ENCODE peak calls at places on chromosome 3, in six cellular contexts. R, X, O, A, U and Q are unnamed samples.

GRCh38 chr3:173789530-173789929 is 392.0 kb downstream of the NLGN1 start:
- DNase-seq in R (no peak), X (no peak), O (no peak), A (no peak), U (no peak), Q (no peak)

GRCh38 chr3:105786241-105786640 is 82.6 kb downstream of the CBLB start:
- DNase-seq in R (no peak), X (no peak), O (no peak), A (no peak), U (no peak), Q (no peak)

GRCh38 chr3:50521572-50521971 is 18.1 kb upstream of the CACNA2D2 start:
- DNase-seq in R (no peak), X (no peak), O (no peak), A (no peak), U (no peak), Q (no peak)

GRCh38 chr3:12916159-12916558 is 74.8 kb upstream of the RPL32 start:
- DNase-seq in R (no peak), X (no peak), O (no peak), A (no peak), U (no peak), Q (no peak)

GRCh38 chr3:195868336-195868865 is 40.0 kb downstream of the TNK2 start:
- DNase-seq in R (no peak), X (no peak), O (no peak), A (no peak), U (no peak), Q (no peak)

GRCh38 chr3:68306571-68306970 is 625.8 kb downstream of the TAFA4 start:
- DNase-seq in R (no peak), X (no peak), O (no peak), A (no peak), U (no peak), Q (peak)

GRCh38 chr3:55824406-55824805 is 337.3 kb upstream of the WNT5A start:
- DNase-seq in R (no peak), X (no peak), O (no peak), A (no peak), U (no peak), Q (no peak)

GRCh38 chr3:112074006-112074405 is 12.2 kb upstream of the C3orf52 start:
- DNase-seq in R (no peak), X (no peak), O (no peak), A (no peak), U (no peak), Q (no peak)

GRCh38 chr3:20245781-20246180 is 59.8 kb upstream of the SGO1 start:
- DNase-seq in R (no peak), X (no peak), O (no peak), A (no peak), U (no peak), Q (no peak)

GRCh38 chr3:26281284-26281977 is 341.1 kb upstream of the LRRC3B start:
- DNase-seq in R (no peak), X (no peak), O (no peak), A (peak), U (no peak), Q (no peak)

GRCh38 chr3:1118074-1118473 is 25.2 kb downstream of the CNTN6 start:
- DNase-seq in R (no peak), X (no peak), O (no peak), A (no peak), U (peak), Q (no peak)

GRCh38 chr3:59535791-59536221 is 486.0 kb upstream of the CFAP20DC start:
- DNase-seq in R (no peak), X (no peak), O (no peak), A (no peak), U (no peak), Q (no peak)

GRCh38 chr3:15055019-15055557 is 10.0 kb downstream of the MRPS25 start:
- DNase-seq in R (no peak), X (no peak), O (no peak), A (no peak), U (no peak), Q (no peak)

GRCh38 chr3:137110392-137110996 is 152.7 kb downstream of the IL20RB start:
- DNase-seq in R (peak), X (no peak), O (no peak), A (no peak), U (no peak), Q (no peak)

GRCh38 chr3:144394052-144394451 is 422.4 kb downstream of the DIPK2A start:
- DNase-seq in R (no peak), X (no peak), O (no peak), A (no peak), U (no peak), Q (no peak)

GRCh38 chr3:129014793-129015345 is 13.8 kb downstream of the EFCC1 start:
- DNase-seq in R (no peak), X (no peak), O (no peak), A (no peak), U (no peak), Q (no peak)

GRCh38 chr3:46576899-46577298 is 10.8 kb upstream of the LRRC2 start:
- DNase-seq in R (no peak), X (no peak), O (peak), A (no peak), U (no peak), Q (no peak)

GRCh38 chr3:182508896-182509295 is 284.4 kb upstream of the ATP11B start:
- DNase-seq in R (no peak), X (no peak), O (no peak), A (no peak), U (no peak), Q (no peak)

GRCh38 chr3:45682786-45683185 is 6.4 kb upstream of the SACM1L start:
- DNase-seq in R (no peak), X (no peak), O (no peak), A (no peak), U (no peak), Q (no peak)

GRCh38 chr3:115436767-115437301 is 186.5 kb upstream of the GAP43 start:
- DNase-seq in R (peak), X (no peak), O (no peak), A (no peak), U (peak), Q (no peak)

GRCh38 chr3:154970796-154971195 is 109.3 kb upstream of the MME start:
- DNase-seq in R (no peak), X (no peak), O (no peak), A (no peak), U (no peak), Q (no peak)

GRCh38 chr3:128084675-128085021 is 32.4 kb downstream of the SEC61A1 start:
- DNase-seq in R (no peak), X (no peak), O (no peak), A (no peak), U (peak), Q (peak)

GRCh38 chr3:194869482-194870169 is 183.9 kb downstream of the FAM43A start:
- DNase-seq in R (no peak), X (no peak), O (no peak), A (no peak), U (no peak), Q (no peak)

GRCh38 chr3:54056521-54056920 is 65.8 kb upstream of the CACNA2D3 start:
- DNase-seq in R (no peak), X (no peak), O (no peak), A (no peak), U (no peak), Q (no peak)

GRCh38 chr3:123123716-123124616 is 57.1 kb downstream of the PDIA5 start:
- DNase-seq in R (no peak), X (no peak), O (no peak), A (no peak), U (no peak), Q (no peak)

GRCh38 chr3:123339302-123339701 is 109.6 kb downstream of the ADCY5 start:
- DNase-seq in R (no peak), X (no peak), O (no peak), A (no peak), U (no peak), Q (no peak)

GRCh38 chr3:188929138-188929537 is 242.6 kb upstream of the TPRG1 start:
- DNase-seq in R (no peak), X (no peak), O (no peak), A (peak), U (no peak), Q (no peak)

GRCh38 chr3:101646726-101647125 is 30.2 kb downstream of the ZBTB11 start:
- DNase-seq in R (no peak), X (no peak), O (no peak), A (no peak), U (no peak), Q (no peak)

GRCh38 chr3:174116421-174116820 is 718.9 kb downstream of the NLGN1 start:
- DNase-seq in R (no peak), X (no peak), O (no peak), A (no peak), U (no peak), Q (no peak)

GRCh38 chr3:174330303-174330702 is 528.8 kb upstream of the NAALADL2 start:
- DNase-seq in R (no peak), X (no peak), O (no peak), A (no peak), U (no peak), Q (no peak)

GRCh38 chr3:42853056-42853455 is 22.6 kb downstream of the CYP8B1 start:
- DNase-seq in R (no peak), X (no peak), O (no peak), A (no peak), U (no peak), Q (no peak)

GRCh38 chr3:121979734-121980449 is 42.2 kb downstream of the ILDR1 start:
- DNase-seq in R (no peak), X (no peak), O (no peak), A (no peak), U (no peak), Q (no peak)
- H3K4me3 ChIP-seq in R (no peak), X (no peak), O (no peak), A (no peak), U (no peak), Q (no peak)

GRCh38 chr3:169288548-169288947 is 375.0 kb downstream of the MECOM start:
- DNase-seq in R (no peak), X (no peak), O (no peak), A (no peak), U (no peak), Q (no peak)
- TF ChIP-seq POLR2A in R (no peak), X (no peak), O (no peak), A (no peak), U (no peak), Q (no peak)

GRCh38 chr3:44021646-44022594 is 219.8 kb upstream of the TOPAZ1 start:
- DNase-seq in R (no peak), X (no peak), O (no peak), A (no peak), U (no peak), Q (no peak)
- H3K4me3 ChIP-seq in R (no peak), X (no peak), O (no peak), A (no peak), U (no peak), Q (peak)

GRCh38 chr3:159210336-159210735 is 408.5 kb downstream of the MFSD1 start:
- DNase-seq in R (no peak), X (no peak), O (no peak), A (no peak), U (no peak), Q (no peak)
- TF ChIP-seq POLR2A in R (no peak), X (no peak), O (no peak), A (no peak), U (no peak), Q (no peak)